ENCODE peak calls at places on chromosome 10, in five cellular contexts. R is osteoblast, W is heart left ventricle, X is H1, Q is esophagus squamous epithelium. J is an unnamed sample. For H3K27me3 and H3K4me1, the result is how much of the 10 kb centered on the place peaks cover.

GRCh38 chr10:35130588-35131146 is 4.0 kb downstream of the CREM start:
- DNase-seq in R (peak), W (no peak), X (no peak), Q (no peak), J (no peak)

GRCh38 chr10:103967433-103968142 is 648 bp downstream of the SLK start:
- DNase-seq in R (peak), W (no peak), X (no peak), Q (no peak), J (no peak)

GRCh38 chr10:93064874-93065660 is 4.5 kb downstream of the CYP26C1 start:
- DNase-seq in R (peak), W (no peak), X (no peak), Q (no peak), J (no peak)

GRCh38 chr10:16748749-16749148 is 68.5 kb downstream of the RSU1 start:
- DNase-seq in R (no peak), W (no peak), X (no peak), Q (no peak), J (no peak)

GRCh38 chr10:117004238-117004626 is 755 bp downstream of the SHTN1 start:
- DNase-seq in R (peak), W (no peak), X (no peak), Q (no peak), J (no peak)

GRCh38 chr10:90743291-90743690 is 114.5 kb downstream of the HTR7 start:
- DNase-seq in R (no peak), W (no peak), X (no peak), Q (no peak), J (no peak)

GRCh38 chr10:67803588-67804394 is 34.2 kb downstream of the DNAJC12 start:
- DNase-seq in R (no peak), W (no peak), X (no peak), Q (no peak), J (no peak)

GRCh38 chr10:104088239-104088638 is 2.6 kb upstream of the COL17A1 start:
- DNase-seq in R (no peak), W (no peak), X (no peak), Q (no peak), J (no peak)

GRCh38 chr10:94282369-94282768 is 80.4 kb downstream of the NOC3L start:
- DNase-seq in R (no peak), W (no peak), X (no peak), Q (no peak), J (no peak)

GRCh38 chr10:46273506-46274477 is 13.0 kb upstream of the ANTXRL start:
- DNase-seq in R (no peak), W (peak), X (peak), Q (no peak), J (no peak)

GRCh38 chr10:9193120-9193519 is 1138.6 kb downstream of the GATA3 start:
- DNase-seq in R (no peak), W (no peak), X (no peak), Q (no peak), J (no peak)
- H3K27me3 ChIP-seq in R (under half), W (under half), X (under half), Q (under half), J (under half)

GRCh38 chr10:5596611-5597341 is 69.6 kb downstream of the ASB13 start:
- DNase-seq in R (peak), W (no peak), X (no peak), Q (no peak), J (no peak)
- H3K4me1 ChIP-seq in R (under half), W (under half), X (under half), Q (under half), J (under half)

DNA sequence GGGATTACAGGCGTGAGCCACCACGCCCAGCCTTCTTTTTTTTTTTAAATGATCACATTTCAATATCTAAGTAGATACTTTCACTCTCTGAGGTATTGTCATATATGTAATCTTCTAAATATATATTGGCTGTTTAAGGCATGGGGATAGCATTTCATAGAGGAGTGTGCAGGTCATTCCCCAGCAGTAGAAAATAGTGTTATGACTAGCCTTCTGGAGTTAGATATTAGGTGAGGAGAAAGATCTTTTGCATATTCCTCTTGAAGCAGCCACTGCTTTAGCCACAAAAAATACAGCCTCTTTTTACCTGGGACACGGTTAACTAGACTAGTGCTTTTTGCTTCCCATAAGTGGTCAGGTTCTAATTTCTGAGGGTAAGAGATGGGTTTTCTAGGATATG is 28.9 kb downstream of the ADD3 start:
- DNase-seq in R (no peak), W (no peak), X (no peak), Q (no peak), J (no peak)
- H3K27ac ChIP-seq in R (no peak), W (no peak), X (no peak), Q (no peak), J (no peak)

DNA sequence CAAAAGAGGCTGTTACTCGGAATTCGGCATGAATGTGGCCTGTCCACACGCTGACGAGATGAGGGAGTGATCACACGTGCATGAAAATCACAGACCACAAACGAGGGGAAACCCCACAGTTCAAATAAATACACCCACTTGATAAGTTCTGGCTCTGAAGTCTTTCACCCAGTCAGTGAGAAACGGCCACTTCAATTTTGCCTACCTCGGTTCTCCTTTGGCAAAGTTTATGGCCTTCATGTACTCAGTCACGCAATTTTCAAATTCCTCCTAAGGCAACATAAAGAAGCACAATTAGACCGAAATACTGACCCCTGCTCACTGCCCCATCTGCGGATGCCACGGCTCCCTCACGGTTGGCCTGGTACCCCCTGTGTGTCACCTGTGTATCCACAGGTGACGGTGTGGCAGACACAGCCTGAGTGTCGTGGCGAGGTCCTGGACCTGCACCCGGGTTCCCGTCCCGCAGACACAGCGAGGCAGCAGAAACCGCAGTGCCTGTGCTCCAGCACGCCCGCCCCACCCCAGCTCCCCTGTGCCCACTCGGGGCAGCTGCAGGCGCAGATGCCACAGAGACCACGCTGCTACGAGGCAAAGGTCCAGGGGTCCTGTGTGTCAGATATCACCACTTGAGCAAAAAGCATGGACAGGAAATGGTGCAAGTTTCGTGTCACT is 1.4 kb downstream of the CFAP46 start:
- DNase-seq in R (peak), W (no peak), X (no peak), Q (no peak), J (no peak)
- H3K27me3 ChIP-seq in R (under half), W (under half), X (under half), Q (half or more), J (under half)

DNA sequence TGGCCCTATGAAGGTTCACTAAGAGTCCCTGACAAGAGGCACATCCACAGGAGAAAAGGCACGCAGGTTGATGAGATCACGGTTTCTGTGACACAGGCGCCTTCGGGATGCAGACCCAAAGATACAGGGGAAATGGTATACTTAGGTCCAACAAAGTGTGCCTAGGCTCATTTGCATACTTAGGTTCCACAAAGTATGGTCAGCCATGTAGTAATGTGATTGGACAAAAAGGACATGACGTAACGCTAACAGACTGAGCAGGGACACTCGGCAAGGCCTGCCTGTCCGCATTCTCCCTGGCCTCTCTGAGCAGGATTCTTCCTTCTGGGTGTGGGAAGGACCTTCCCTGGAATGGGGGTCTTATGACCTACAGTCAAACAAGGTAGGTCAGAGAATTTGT is 190.6 kb downstream of the CELF2 start:
- DNase-seq in R (no peak), W (no peak), X (peak), Q (no peak), J (no peak)
- H3K4me1 ChIP-seq in R (under half), W (under half), X (under half), Q (under half), J (half or more)

GRCh38 chr10:101837753-101838152 is 5.8 kb downstream of the KCNIP2 start:
- DNase-seq in R (peak), W (no peak), X (no peak), Q (no peak), J (no peak)
- H3K27ac ChIP-seq in R (no peak), W (no peak), X (no peak), Q (no peak), J (no peak)

DNA sequence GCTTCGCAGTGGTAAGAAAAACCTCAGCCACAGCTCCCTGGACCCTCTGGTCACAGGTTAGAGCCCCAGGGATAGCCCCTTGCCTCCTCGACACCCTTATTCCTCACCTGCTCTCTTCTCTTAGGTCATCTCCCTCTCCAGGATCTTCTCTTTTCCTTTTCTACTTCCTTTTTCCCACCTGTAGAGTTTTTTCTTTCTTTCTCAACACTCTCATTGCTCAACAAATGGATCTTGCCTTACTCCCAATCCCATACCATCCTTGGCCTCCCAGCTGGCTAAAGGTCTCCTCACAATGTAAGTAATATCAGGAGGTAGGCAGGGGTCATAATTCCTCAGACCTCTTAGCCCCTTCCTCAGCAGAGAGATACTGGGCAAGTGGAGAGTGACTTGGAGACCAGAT is 17.2 kb downstream of the WNT8B start:
- DNase-seq in R (no peak), W (no peak), X (no peak), Q (no peak), J (no peak)
- H3K27me3 ChIP-seq in R (half or more), W (under half), X (half or more), Q (half or more), J (under half)

DNA sequence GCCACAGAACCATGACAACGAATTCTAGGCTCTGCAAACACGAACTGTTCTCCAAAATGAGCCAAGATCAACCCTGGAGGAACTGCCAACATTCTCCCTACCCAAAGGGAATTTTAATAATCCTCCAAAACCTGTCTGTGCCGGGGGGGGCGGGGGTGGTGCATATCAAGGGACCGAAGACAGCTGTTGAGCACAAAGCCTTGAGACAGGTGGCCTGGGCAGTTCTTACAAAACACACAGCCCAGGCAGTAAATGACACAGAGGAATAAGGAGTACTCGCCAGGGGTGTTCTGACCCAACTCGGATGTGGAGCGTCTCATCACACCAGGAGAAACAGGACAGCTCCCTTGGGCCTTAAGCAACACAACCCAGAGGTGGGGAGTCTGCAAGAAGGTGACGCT is 35.6 kb downstream of the PLAC9 start:
- DNase-seq in R (no peak), W (no peak), X (no peak), Q (no peak), J (no peak)
- H3K4me1 ChIP-seq in R (under half), W (under half), X (under half), Q (under half), J (under half)

GRCh38 chr10:50470798-50471582 is 152.8 kb downstream of the SGMS1 start:
- DNase-seq in R (no peak), W (no peak), X (no peak), Q (no peak), J (no peak)

GRCh38 chr10:50469778-50470193 is 154.0 kb downstream of the SGMS1 start:
- DNase-seq in R (no peak), W (no peak), X (no peak), Q (no peak), J (no peak)

GRCh38 chr10:50469288-50469687 is 154.5 kb downstream of the SGMS1 start:
- DNase-seq in R (no peak), W (no peak), X (no peak), Q (no peak), J (no peak)

GRCh38 chr10:50471583-50471975 is 152.2 kb downstream of the SGMS1 start:
- DNase-seq in R (no peak), W (no peak), X (no peak), Q (no peak), J (no peak)

DNA sequence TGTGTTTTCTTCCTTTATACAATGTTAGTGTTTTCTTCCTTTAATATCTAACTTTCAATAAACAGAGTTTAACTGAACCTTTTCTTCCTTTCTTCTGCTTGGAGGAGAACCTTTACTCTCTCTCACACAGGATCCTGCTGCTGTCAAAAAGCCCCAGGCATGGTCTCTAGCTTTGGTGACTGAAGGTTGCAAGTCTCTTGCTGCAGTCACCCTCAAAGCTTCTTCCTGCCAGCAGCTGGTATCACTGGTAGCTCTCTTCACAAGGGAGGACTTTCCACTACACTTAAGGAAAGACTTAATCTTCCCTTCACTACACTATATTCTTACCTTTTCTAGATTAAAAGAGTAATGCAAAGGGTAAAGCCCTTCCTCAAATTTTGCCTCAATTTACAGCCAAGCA is 153.4 kb downstream of the SGMS1 start:
- DNase-seq in R (no peak), W (no peak), X (no peak), Q (no peak), J (no peak)
- H3K27ac ChIP-seq in R (no peak), W (no peak), X (peak), Q (peak), J (no peak)

GRCh38 chr10:100803481-100803880 is 58.1 kb downstream of the PAX2 start:
- DNase-seq in R (no peak), W (no peak), X (no peak), Q (no peak), J (no peak)
- H3K27me3 ChIP-seq in R (half or more), W (under half), X (under half), Q (half or more), J (under half)